ENCODE peak calls at places on chromosomes 6 and 20, in seven cellular contexts. One of them, this sample, is unnamed.

GRCh38 chr20:62762801-62763368 is 33.4 kb upstream of the MRGBP start:
- DNase-seq in smooth muscle cell of the brain vasculature: no peak
- DNase-seq in NCI-H748 treated with DMSO at 0.1 percent for 48 hours: no peak
- DNase-seq in GM23248: no peak
- DNase-seq in breast epithelium: no peak
- DNase-seq in colonic mucosa: no peak
- DNase-seq in choroid plexus epithelial cell: no peak
- DNase-seq in this sample: no peak

GRCh38 chr6:116268589-116269293 is 11.0 kb downstream of the TSPYL1 start:
- DNase-seq in smooth muscle cell of the brain vasculature: peak; percentile 55
- DNase-seq in NCI-H748 treated with DMSO at 0.1 percent for 48 hours: peak; percentile 81
- DNase-seq in GM23248: peak; percentile 85
- DNase-seq in breast epithelium: no peak
- DNase-seq in colonic mucosa: no peak
- DNase-seq in choroid plexus epithelial cell: peak; percentile 91
- DNase-seq in this sample: peak; percentile 68

GRCh38 chr6:70599187-70599586 is 32.5 kb downstream of the SDHAF4 start:
- DNase-seq in smooth muscle cell of the brain vasculature: no peak
- DNase-seq in NCI-H748 treated with DMSO at 0.1 percent for 48 hours: no peak
- DNase-seq in GM23248: no peak
- DNase-seq in breast epithelium: no peak
- DNase-seq in colonic mucosa: no peak
- DNase-seq in choroid plexus epithelial cell: no peak
- DNase-seq in this sample: no peak

GRCh38 chr6:64224819-64225218 is 589.2 kb downstream of the PHF3 start:
- DNase-seq in smooth muscle cell of the brain vasculature: no peak
- DNase-seq in NCI-H748 treated with DMSO at 0.1 percent for 48 hours: no peak
- DNase-seq in GM23248: peak; percentile 46
- DNase-seq in breast epithelium: no peak
- DNase-seq in colonic mucosa: no peak
- DNase-seq in choroid plexus epithelial cell: peak; percentile 83
- DNase-seq in this sample: no peak

GRCh38 chr20:23106271-23106851 is 20.2 kb upstream of the CD93 start:
- DNase-seq in smooth muscle cell of the brain vasculature: no peak
- DNase-seq in NCI-H748 treated with DMSO at 0.1 percent for 48 hours: peak; percentile 18
- DNase-seq in GM23248: no peak
- DNase-seq in breast epithelium: no peak
- DNase-seq in colonic mucosa: no peak
- DNase-seq in choroid plexus epithelial cell: peak; percentile 60
- DNase-seq in this sample: no peak

GRCh38 chr20:54172856-54173652 is 732 bp downstream of the CYP24A1 start:
- DNase-seq in smooth muscle cell of the brain vasculature: no peak
- DNase-seq in NCI-H748 treated with DMSO at 0.1 percent for 48 hours: peak; percentile 1
- DNase-seq in GM23248: peak; percentile 33
- DNase-seq in breast epithelium: no peak
- DNase-seq in colonic mucosa: peak; percentile 31
- DNase-seq in choroid plexus epithelial cell: no peak
- DNase-seq in this sample: peak; percentile 13

GRCh38 chr6:158828807-158829206 is 9.6 kb upstream of the EZR start:
- DNase-seq in smooth muscle cell of the brain vasculature: no peak
- DNase-seq in NCI-H748 treated with DMSO at 0.1 percent for 48 hours: no peak
- DNase-seq in GM23248: no peak
- DNase-seq in breast epithelium: no peak
- DNase-seq in colonic mucosa: no peak
- DNase-seq in choroid plexus epithelial cell: no peak
- DNase-seq in this sample: no peak

GRCh38 chr6:141024526-141024925 is 1108.2 kb upstream of the GJE1 start:
- DNase-seq in smooth muscle cell of the brain vasculature: no peak
- DNase-seq in NCI-H748 treated with DMSO at 0.1 percent for 48 hours: no peak
- DNase-seq in GM23248: peak; percentile 1
- DNase-seq in breast epithelium: no peak
- DNase-seq in colonic mucosa: no peak
- DNase-seq in choroid plexus epithelial cell: peak; percentile 18
- DNase-seq in this sample: no peak

GRCh38 chr6:132061381-132061780 is 110.2 kb upstream of the CCN2 start:
- DNase-seq in smooth muscle cell of the brain vasculature: no peak
- DNase-seq in NCI-H748 treated with DMSO at 0.1 percent for 48 hours: no peak
- DNase-seq in GM23248: no peak
- DNase-seq in breast epithelium: no peak
- DNase-seq in colonic mucosa: no peak
- DNase-seq in choroid plexus epithelial cell: no peak
- DNase-seq in this sample: no peak

GRCh38 chr6:25122622-25123237 is 156.4 kb upstream of the CARMIL1 start:
- DNase-seq in smooth muscle cell of the brain vasculature: no peak
- DNase-seq in NCI-H748 treated with DMSO at 0.1 percent for 48 hours: peak; percentile 96
- DNase-seq in GM23248: no peak
- DNase-seq in breast epithelium: no peak
- DNase-seq in colonic mucosa: peak; percentile 57
- DNase-seq in choroid plexus epithelial cell: no peak
- DNase-seq in this sample: no peak

GRCh38 chr20:10282930-10283556 is 64.4 kb downstream of the SNAP25 start:
- DNase-seq in smooth muscle cell of the brain vasculature: no peak
- DNase-seq in NCI-H748 treated with DMSO at 0.1 percent for 48 hours: no peak
- DNase-seq in GM23248: peak; percentile 50
- DNase-seq in breast epithelium: no peak
- DNase-seq in colonic mucosa: no peak
- DNase-seq in choroid plexus epithelial cell: peak; percentile 52
- DNase-seq in this sample: peak; percentile 1

This sample was measured in mammary epithelial cell.